ENCODE peak calls at places on chromosomes 16 and 17, in six cellular contexts. V is thoracic aorta, R is KBM-7, B is RWPE1, A is T1000, J is SHP77. U is an unnamed sample.

GRCh38 chr17:1058423-1059130 is 61.6 kb downstream of the TIMM22 start:
- DNase-seq in V (no peak), R (peak; percentile 50), B (peak; percentile 54), A (peak; percentile 54), J (peak; percentile 79), U (no peak)

GRCh38 chr17:3865166-3865565 is 19.1 kb upstream of the NCBP3 start:
- DNase-seq in V (no peak), R (no peak), B (no peak), A (peak; percentile 73), J (no peak), U (no peak)

GRCh38 chr17:77959926-77960521 is 1.5 kb downstream of the TNRC6C start:
- DNase-seq in V (no peak), R (peak; percentile 10), B (peak; percentile 13), A (no peak), J (peak; percentile 54), U (no peak)

GRCh38 chr16:79883494-79883893 is 283.0 kb upstream of the MAF start:
- DNase-seq in V (no peak), R (no peak), B (no peak), A (no peak), J (no peak), U (no peak)

GRCh38 chr17:50240876-50241275 is 33.4 kb upstream of the TMEM92 start:
- DNase-seq in V (no peak), R (no peak), B (no peak), A (no peak), J (no peak), U (no peak)

GRCh38 chr16:51359141-51359960 is 208.3 kb upstream of the SALL1 start:
- DNase-seq in V (no peak), R (no peak), B (no peak), A (no peak), J (no peak), U (no peak)

GRCh38 chr17:47927821-47928400 is 13.5 kb upstream of the PNPO start:
- DNase-seq in V (no peak), R (no peak), B (no peak), A (no peak), J (no peak), U (no peak)

GRCh38 chr17:82812601-82813000 is 27.2 kb downstream of the ZNF750 start:
- DNase-seq in V (no peak), R (no peak), B (no peak), A (no peak), J (no peak), U (no peak)

GRCh38 chr17:75194879-75195278 is 10.6 kb upstream of the NUP85 start:
- DNase-seq in V (no peak), R (no peak), B (no peak), A (no peak), J (no peak), U (no peak)

GRCh38 chr17:9363440-9364350 is 211.9 kb downstream of the STX8 start:
- DNase-seq in V (no peak), R (no peak), B (peak; percentile 49), A (no peak), J (no peak), U (no peak)

GRCh38 chr16:64180136-64180900 is 941.5 kb downstream of the CDH11 start:
- DNase-seq in V (no peak), R (no peak), B (no peak), A (no peak), J (no peak), U (no peak)

GRCh38 chr17:66399441-66399840 is 97.0 kb downstream of the PRKCA start:
- DNase-seq in V (no peak), R (no peak), B (no peak), A (no peak), J (no peak), U (no peak)

GRCh38 chr17:15462962-15463361 is 4.5 kb downstream of the CDRT4 start:
- DNase-seq in V (no peak), R (no peak), B (no peak), A (no peak), J (no peak), U (no peak)

GRCh38 chr16:784431-784830 is 3.8 kb downstream of the RPUSD1 start:
- DNase-seq in V (no peak), R (no peak), B (no peak), A (no peak), J (no peak), U (no peak)

GRCh38 chr17:37176683-37177082 is 199.1 kb upstream of the C17orf78 start:
- DNase-seq in V (no peak), R (no peak), B (peak; percentile 12), A (no peak), J (no peak), U (no peak)

GRCh38 chr17:71327376-71328059 is 793.3 kb upstream of the SOX9 start:
- DNase-seq in V (no peak), R (no peak), B (no peak), A (no peak), J (no peak), U (no peak)

GRCh38 chr17:72175263-72175662 is 54.4 kb downstream of the SOX9 start:
- DNase-seq in V (no peak), R (no peak), B (no peak), A (no peak), J (no peak), U (no peak)

GRCh38 chr16:975313-975690 is 4.5 kb upstream of the LMF1 start:
- DNase-seq in V (no peak), R (no peak), B (no peak), A (no peak), J (no peak), U (no peak)

GRCh38 chr17:10792156-10792555 is 11.7 kb downstream of the TMEM238L start:
- DNase-seq in V (no peak), R (no peak), B (no peak), A (no peak), J (no peak), U (peak; percentile 17)

GRCh38 chr17:50397111-50397918 is at the start of gene LRRC59:
- DNase-seq in V (peak; percentile 68), R (peak; percentile 92), B (peak; percentile 86), A (peak; percentile 88), J (peak; percentile 73), U (peak; percentile 35)

GRCh38 chr17:47719411-47720152 is 13.5 kb upstream of the TBX21 start:
- DNase-seq in V (no peak), R (peak; percentile 60), B (no peak), A (peak; percentile 60), J (no peak), U (no peak)

GRCh38 chr16:27103954-27104353 is 37.2 kb downstream of the C16orf82 start:
- DNase-seq in V (no peak), R (no peak), B (no peak), A (no peak), J (no peak), U (no peak)

GRCh38 chr17:43006639-43007551 is at the start of gene IFI35:
- DNase-seq in V (no peak), R (peak; percentile 85), B (peak; percentile 71), A (peak; percentile 70), J (peak; percentile 54), U (peak; percentile 64)

GRCh38 chr16:89190150-89190958 is 10.0 kb downstream of the SLC22A31 start:
- DNase-seq in V (no peak), R (no peak), B (no peak), A (no peak), J (no peak), U (no peak)

GRCh38 chr16:14029658-14030057 is 41.5 kb upstream of the MRTFB start:
- DNase-seq in V (no peak), R (no peak), B (no peak), A (no peak), J (no peak), U (no peak)

GRCh38 chr17:18004345-18004744 is 31.7 kb downstream of the DRC3 start:
- DNase-seq in V (no peak), R (no peak), B (no peak), A (no peak), J (peak; percentile 94), U (no peak)

GRCh38 chr17:40312893-40313659 is 4.1 kb downstream of the RARA start:
- DNase-seq in V (no peak), R (no peak), B (no peak), A (no peak), J (no peak), U (no peak)

GRCh38 chr16:3503513-3503912 is 2.7 kb downstream of the CLUAP1 start:
- DNase-seq in V (no peak), R (no peak), B (no peak), A (no peak), J (no peak), U (no peak)

U was measured in GF-D8.